ENCODE peak calls at places on chromosomes 4 and X, in ten cellular contexts. P is amniotic epithelial cell; T is islet precursor cell; N is WTC11; S is mesothelial cell of epicardium; B is activated effector memory CD4-positive, alpha-beta T cell treated with anti-CD3 and anti-CD28 coated beads, Interleukin-2, amount 50 U/mL, for 16 hours; E is activated T-cell treated with anti-CD3 and anti-CD28 coated beads for 48 hours; Y is H9; U is T1000; F is RKO. H is an unnamed sample.

GRCh38 chr4:149741186-149741831 is 74.3 kb downstream of the IQCM start:
- DNase-seq in P (no peak), T (no peak), N (no peak), S (no peak), B (no peak), E (no peak), Y (no peak), U (no peak), F (no peak), H (no peak)

GRCh38 chr4:185868983-185869938 is 57.3 kb upstream of the SORBS2 start:
- DNase-seq in P (no peak), T (no peak), N (no peak), S (no peak), B (no peak), E (no peak), Y (no peak), U (no peak), F (no peak), H (no peak)

GRCh38 chr4:94131212-94131611 is 76.5 kb upstream of the SMARCAD1 start:
- DNase-seq in P (no peak), T (no peak), N (no peak), S (no peak), B (no peak), E (no peak), Y (no peak), U (no peak), F (no peak), H (no peak)

GRCh38 chr4:70556856-70557255 is 35.2 kb upstream of the AMBN start:
- DNase-seq in P (peak), T (no peak), N (no peak), S (no peak), B (no peak), E (no peak), Y (no peak), U (no peak), F (peak), H (no peak)

GRCh38 chr4:151865327-151865726 is 104.5 kb upstream of the GATB start:
- DNase-seq in P (no peak), T (no peak), N (no peak), S (no peak), B (no peak), E (no peak), Y (no peak), U (no peak), F (no peak), H (no peak)

GRCh38 chr4:87188932-87189331 is 31.5 kb downstream of the KLHL8 start:
- DNase-seq in P (no peak), T (no peak), N (no peak), S (no peak), B (no peak), E (no peak), Y (no peak), U (no peak), F (no peak), H (peak)

GRCh38 chr4:169096221-169096620 is 86.2 kb upstream of the CBR4 start:
- DNase-seq in P (no peak), T (no peak), N (no peak), S (no peak), B (no peak), E (no peak), Y (no peak), U (no peak), F (no peak), H (no peak)

GRCh38 chr4:26287748-26288147 is 33.1 kb upstream of the RBPJ start:
- DNase-seq in P (no peak), T (no peak), N (no peak), S (no peak), B (no peak), E (no peak), Y (no peak), U (no peak), F (no peak), H (no peak)

GRCh38 chr4:105002278-105002677 is 144.4 kb upstream of the TET2 start:
- DNase-seq in P (no peak), T (peak), N (no peak), S (no peak), B (no peak), E (no peak), Y (peak), U (no peak), F (no peak), H (no peak)

GRCh38 chr4:56907489-56908205 is at the start of gene REST:
- DNase-seq in P (peak), T (peak), N (peak), S (peak), B (peak), E (peak), Y (peak), U (peak), F (peak), H (peak)

GRCh38 chr4:19711871-19712270 is 539.8 kb upstream of the SLIT2 start:
- DNase-seq in P (peak), T (no peak), N (no peak), S (no peak), B (no peak), E (no peak), Y (no peak), U (no peak), F (peak), H (peak)

GRCh38 chrX:107117993-107118321 is 665 bp downstream of the RBM41 start:
- DNase-seq in P (no peak), T (no peak), N (no peak), S (no peak), B (no peak), E (no peak), Y (no peak), U (no peak), F (no peak), H (peak)